ENCODE peak calls at places on chromosomes 7 and 10, in four cellular contexts. F is IMR-90, D is H1, Y is mesendoderm. C is an unnamed sample.

GRCh38 chr7:26958834-26959233 is 94.4 kb upstream of the SKAP2 start:
- DNase-seq in F (peak; percentile 94), D (no peak), Y (no peak), C (no peak)

GRCh38 chr10:113651021-113651420 is 12.8 kb downstream of the NRAP start:
- DNase-seq in F (no peak), D (no peak), Y (no peak), C (no peak)

GRCh38 chr7:28956608-28957063 is 1.5 kb downstream of the TRIL start:
- DNase-seq in F (peak; percentile 5), D (peak; percentile 84), Y (peak; percentile 94), C (peak; percentile 91)

GRCh38 chr10:69247313-69247710 is 27.2 kb downstream of the HKDC1 start:
- DNase-seq in F (no peak), D (no peak), Y (no peak), C (no peak)

GRCh38 chr7:155731375-155731774 is 80.9 kb downstream of the SHH start:
- DNase-seq in F (no peak), D (no peak), Y (no peak), C (no peak)

GRCh38 chr10:31103096-31103495 is 71.4 kb upstream of the ZNF438 start:
- DNase-seq in F (peak; percentile 30), D (peak; percentile 41), Y (peak; percentile 23), C (peak; percentile 31)

GRCh38 chr7:5594616-5595544 is 171.2 kb upstream of the TNRC18 start:
- DNase-seq in F (peak; percentile 38), D (peak; percentile 82), Y (peak; percentile 59), C (peak; percentile 75)

GRCh38 chr10:71290806-71291205 is 28.3 kb upstream of the SLC29A3 start:
- DNase-seq in F (no peak), D (no peak), Y (no peak), C (no peak)

GRCh38 chr7:12470930-12471329 is 67.3 kb upstream of the VWDE start:
- DNase-seq in F (no peak), D (no peak), Y (no peak), C (no peak)

GRCh38 chr10:80535671-80536360 is 1.9 kb upstream of the SH2D4B start:
- DNase-seq in F (no peak), D (peak; percentile 78), Y (no peak), C (peak; percentile 79)

GRCh38 chr7:99126921-99127553 is 16.9 kb downstream of the SMURF1 start:
- DNase-seq in F (no peak), D (no peak), Y (peak; percentile 64), C (no peak)

GRCh38 chr7:99124636-99125504 is 19.0 kb downstream of the SMURF1 start:
- DNase-seq in F (no peak), D (no peak), Y (no peak), C (no peak)

GRCh38 chr7:99124236-99124635 is 19.7 kb downstream of the SMURF1 start:
- DNase-seq in F (no peak), D (no peak), Y (no peak), C (no peak)

GRCh38 chr7:99123571-99124033 is 20.3 kb downstream of the SMURF1 start:
- DNase-seq in F (peak; percentile 57), D (no peak), Y (no peak), C (no peak)

DNA sequence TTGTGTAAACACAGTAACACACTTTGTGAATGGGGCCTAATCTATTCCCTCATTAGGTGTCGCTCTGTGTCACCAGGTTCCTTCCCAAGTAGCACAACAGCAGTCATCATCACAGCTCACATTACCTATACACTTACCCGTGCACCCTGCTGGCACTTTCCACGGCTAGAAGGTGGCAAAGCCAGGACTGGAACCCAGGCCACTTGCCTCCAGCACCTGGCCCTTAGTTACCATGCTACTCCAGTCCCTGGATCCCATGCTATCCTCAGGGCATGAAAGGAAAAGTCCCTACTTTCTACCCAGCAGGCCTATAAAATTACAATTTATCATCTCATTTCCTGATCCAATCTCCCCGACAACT is 18.4 kb downstream of the SMURF1 start:
- DNase-seq in F (no peak), D (no peak), Y (peak; percentile 26), C (no peak)
- H4K5ac ChIP-seq in F (peak overlapping the region; percentile 16), D (no peak overlapping the region), Y (no peak overlapping the region), C (no peak overlapping the region)

DNA sequence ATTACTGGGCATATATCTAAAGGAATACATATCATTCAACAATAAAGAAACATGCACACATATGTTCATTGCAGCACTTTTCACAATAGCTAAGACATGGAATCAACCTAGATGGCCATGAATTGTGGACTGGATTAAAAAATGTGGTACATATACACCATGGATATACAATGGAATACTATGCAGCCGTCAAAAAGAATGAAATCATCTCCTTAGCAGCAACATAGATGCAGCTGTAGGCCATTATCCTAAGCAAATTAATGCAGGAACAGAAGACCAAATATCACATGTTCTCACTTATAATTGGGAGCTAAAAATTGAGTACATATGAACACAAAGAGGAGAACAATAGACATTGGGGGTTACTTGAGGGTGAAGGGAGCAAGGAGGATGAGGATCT is 175.6 kb downstream of the POLR1F start:
- DNase-seq in F (no peak), D (no peak), Y (no peak), C (no peak)
- H4K5ac ChIP-seq in F (no peak overlapping the region), D (no peak overlapping the region), Y (no peak overlapping the region), C (no peak overlapping the region)

GRCh38 chr7:138257459-138258193 is 181.4 kb downstream of the AKR1D1 start:
- DNase-seq in F (no peak), D (peak; percentile 35), Y (peak; percentile 82), C (no peak)
- H4K5ac ChIP-seq in F (no peak overlapping the region), D (no peak overlapping the region), Y (no peak overlapping the region), C (no peak overlapping the region)

DNA sequence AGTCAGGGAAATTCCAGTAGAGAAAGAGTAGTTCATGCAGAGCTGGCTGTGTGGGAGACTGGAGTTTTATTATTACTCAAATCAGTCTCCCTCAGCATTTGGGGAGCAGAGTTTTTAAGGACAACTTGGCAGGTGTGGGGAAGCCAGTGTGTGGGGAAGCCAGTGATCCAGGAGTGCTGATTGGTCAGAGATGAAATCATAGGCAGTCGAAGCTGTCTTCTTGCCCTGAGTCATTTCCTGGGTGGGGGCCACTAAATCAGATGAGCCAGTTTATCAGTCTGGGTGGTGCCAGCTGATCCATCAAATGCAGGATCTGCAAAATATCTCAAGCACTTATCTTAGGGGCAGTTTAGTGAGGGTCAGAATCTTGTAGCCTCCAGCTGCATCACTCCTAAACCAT is 194.6 kb upstream of the NRG3 start:
- DNase-seq in F (no peak), D (no peak), Y (no peak), C (no peak)
- H4K5ac ChIP-seq in F (no peak overlapping the region), D (no peak overlapping the region), Y (no peak overlapping the region), C (no peak overlapping the region)

GRCh38 chr7:15368653-15369052 is 193.2 kb downstream of the AGMO start:
- DNase-seq in F (no peak), D (no peak), Y (no peak), C (no peak)
- H4K5ac ChIP-seq in F (no peak overlapping the region), D (no peak overlapping the region), Y (no peak overlapping the region), C (no peak overlapping the region)

GRCh38 chr10:18298256-18298655 is 158.0 kb downstream of the CACNB2 start:
- DNase-seq in F (no peak), D (no peak), Y (no peak), C (no peak)
- H4K5ac ChIP-seq in F (no peak overlapping the region), D (no peak overlapping the region), Y (no peak overlapping the region), C (no peak overlapping the region)

DNA sequence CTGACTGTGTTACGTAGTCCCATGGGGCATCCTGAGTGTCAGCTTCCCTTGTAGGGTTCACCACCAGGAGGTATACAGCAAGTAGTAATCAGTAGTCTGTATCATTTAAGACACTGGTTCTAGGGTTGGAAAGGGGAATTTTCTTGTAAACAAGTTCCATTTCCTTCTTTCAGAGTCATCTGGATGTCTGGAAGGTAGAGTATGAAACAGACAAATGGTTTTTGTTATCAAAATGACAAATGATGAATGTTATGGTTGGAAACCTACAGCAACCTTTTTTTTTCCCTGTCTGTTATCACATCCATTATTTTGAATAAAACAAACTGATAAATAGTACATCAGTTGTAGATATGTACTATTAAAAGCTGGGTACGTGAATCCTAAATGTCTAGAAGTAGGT is 19.1 kb downstream of the SEMA3A start:
- DNase-seq in F (no peak), D (no peak), Y (no peak), C (no peak)
- H4K5ac ChIP-seq in F (no peak overlapping the region), D (no peak overlapping the region), Y (no peak overlapping the region), C (no peak overlapping the region)

C was measured in H9.